ENCODE peak calls at places on chromosomes 1 and 21, in six cellular contexts. One of them, this sample, is unnamed.

GRCh38 chr1:19140465-19140864 is 69.6 kb downstream of the UBR4 start:
- DNase-seq in GM12892: no peak
- DNase-seq in K562: no peak
- DNase-seq in H1: no peak
- DNase-seq in GM12878: no peak
- DNase-seq in HepG2: no peak
- DNase-seq in this sample: no peak

GRCh38 chr1:209375681-209376360 is 207.7 kb upstream of the CAMK1G start:
- DNase-seq in GM12892: no peak
- DNase-seq in K562: no peak
- DNase-seq in H1: no peak
- DNase-seq in GM12878: no peak
- DNase-seq in HepG2: no peak
- DNase-seq in this sample: no peak

GRCh38 chr1:109838838-109839240 is 71.8 kb upstream of the CSF1 start:
- DNase-seq in GM12892: no peak
- DNase-seq in K562: no peak
- DNase-seq in H1: no peak
- DNase-seq in GM12878: no peak
- DNase-seq in HepG2: peak
- DNase-seq in this sample: no peak

GRCh38 chr1:2986549-2987305 is 34.5 kb upstream of the ACTRT2 start:
- DNase-seq in GM12892: no peak
- DNase-seq in K562: no peak
- DNase-seq in H1: no peak
- DNase-seq in GM12878: no peak
- DNase-seq in HepG2: no peak
- DNase-seq in this sample: no peak

GRCh38 chr1:160639652-160640051 is 7.2 kb downstream of the SLAMF1 start:
- DNase-seq in GM12892: no peak
- DNase-seq in K562: no peak
- DNase-seq in H1: no peak
- DNase-seq in GM12878: no peak
- DNase-seq in HepG2: no peak
- DNase-seq in this sample: no peak

GRCh38 chr21:44530903-44531605 is 8.9 kb downstream of the KRTAP10-1 start:
- DNase-seq in GM12892: no peak
- DNase-seq in K562: no peak
- DNase-seq in H1: no peak
- DNase-seq in GM12878: no peak
- DNase-seq in HepG2: no peak
- DNase-seq in this sample: no peak

GRCh38 chr1:44276006-44276405 is 62.7 kb downstream of the DMAP1 start:
- DNase-seq in GM12892: no peak
- DNase-seq in K562: no peak
- DNase-seq in H1: no peak
- DNase-seq in GM12878: no peak
- DNase-seq in HepG2: no peak
- DNase-seq in this sample: no peak

GRCh38 chr1:25031601-25031965 is 101.5 kb upstream of the RUNX3 start:
- DNase-seq in GM12892: no peak
- DNase-seq in K562: no peak
- DNase-seq in H1: no peak
- DNase-seq in GM12878: no peak
- DNase-seq in HepG2: no peak
- DNase-seq in this sample: no peak

GRCh38 chr1:56922070-56922469 is 43.7 kb downstream of the C8B start:
- DNase-seq in GM12892: no peak
- DNase-seq in K562: no peak
- DNase-seq in H1: no peak
- DNase-seq in GM12878: no peak
- DNase-seq in HepG2: no peak
- DNase-seq in this sample: no peak

GRCh38 chr1:218369688-218370511 is 24.8 kb downstream of the TGFB2 start:
- DNase-seq in GM12892: no peak
- DNase-seq in K562: no peak
- DNase-seq in H1: no peak
- DNase-seq in GM12878: no peak
- DNase-seq in HepG2: no peak
- DNase-seq in this sample: no peak

GRCh38 chr1:71834570-71835441 is 447.5 kb downstream of the NEGR1 start:
- DNase-seq in GM12892: no peak
- DNase-seq in K562: no peak
- DNase-seq in H1: no peak
- DNase-seq in GM12878: no peak
- DNase-seq in HepG2: no peak
- DNase-seq in this sample: no peak

GRCh38 chr1:247639381-247639981 is 34.1 kb downstream of the OR2G3 start:
- DNase-seq in GM12892: no peak
- DNase-seq in K562: peak
- DNase-seq in H1: peak
- DNase-seq in GM12878: no peak
- DNase-seq in HepG2: no peak
- DNase-seq in this sample: no peak

GRCh38 chr21:16838330-16838729 is 674.5 kb upstream of the CXADR start:
- DNase-seq in GM12892: no peak
- DNase-seq in K562: no peak
- DNase-seq in H1: no peak
- DNase-seq in GM12878: no peak
- DNase-seq in HepG2: no peak
- DNase-seq in this sample: no peak

GRCh38 chr1:50610563-50610962 is 187.3 kb upstream of the DMRTA2 start:
- DNase-seq in GM12892: no peak
- DNase-seq in K562: no peak
- DNase-seq in H1: no peak
- DNase-seq in GM12878: peak
- DNase-seq in HepG2: no peak
- DNase-seq in this sample: no peak
- TF ChIP-seq TAF1 in GM12892: no peak
- TF ChIP-seq TAF1 in K562: no peak
- TF ChIP-seq TAF1 in H1: no peak
- TF ChIP-seq TAF1 in GM12878: no peak
- TF ChIP-seq TAF1 in HepG2: no peak
- TF ChIP-seq TAF1 in this sample: no peak

GRCh38 chr1:82700476-82700875 is 899.7 kb downstream of the ADGRL2 start:
- DNase-seq in GM12892: no peak
- DNase-seq in K562: no peak
- DNase-seq in H1: no peak
- DNase-seq in GM12878: no peak
- DNase-seq in HepG2: no peak
- DNase-seq in this sample: no peak

GRCh38 chr1:82704966-82705365 is 904.2 kb downstream of the ADGRL2 start:
- DNase-seq in GM12892: no peak
- DNase-seq in K562: no peak
- DNase-seq in H1: no peak
- DNase-seq in GM12878: no peak
- DNase-seq in HepG2: no peak
- DNase-seq in this sample: no peak

GRCh38 chr1:82706741-82707140 is 906.0 kb downstream of the ADGRL2 start:
- DNase-seq in GM12892: no peak
- DNase-seq in K562: no peak
- DNase-seq in H1: no peak
- DNase-seq in GM12878: no peak
- DNase-seq in HepG2: no peak
- DNase-seq in this sample: no peak

GRCh38 chr1:82704393-82704792 is 903.7 kb downstream of the ADGRL2 start:
- DNase-seq in GM12892: no peak
- DNase-seq in K562: no peak
- DNase-seq in H1: no peak
- DNase-seq in GM12878: no peak
- DNase-seq in HepG2: no peak
- DNase-seq in this sample: no peak
- TF ChIP-seq POLR2A in GM12892: no peak
- TF ChIP-seq POLR2A in K562: no peak
- TF ChIP-seq POLR2A in H1: no peak
- TF ChIP-seq POLR2A in GM12878: no peak
- TF ChIP-seq POLR2A in HepG2: no peak
- TF ChIP-seq POLR2A in this sample: no peak

DNA sequence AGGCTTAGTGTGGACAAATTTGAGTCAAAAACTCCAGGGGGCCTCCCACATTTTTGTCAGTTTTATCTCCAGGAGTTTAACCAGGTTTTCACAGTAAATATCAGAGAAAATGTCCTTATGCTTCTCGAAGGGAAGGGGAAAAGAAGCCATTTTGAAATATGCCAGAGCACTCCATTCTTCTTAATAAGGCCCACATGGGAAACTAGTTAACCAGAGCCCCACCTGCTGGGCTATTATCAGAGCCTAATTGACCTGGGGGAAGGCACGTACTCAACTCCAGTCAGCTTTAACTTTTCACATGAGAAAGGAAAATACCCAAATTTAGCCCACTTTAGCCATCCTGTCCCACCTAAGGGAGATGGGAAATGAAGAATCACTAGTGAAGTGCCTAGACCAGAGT is 296.3 kb downstream of the PTBP2 start:
- DNase-seq in GM12892: no peak
- DNase-seq in K562: no peak
- DNase-seq in H1: no peak
- DNase-seq in GM12878: no peak
- DNase-seq in HepG2: peak
- DNase-seq in this sample: no peak
- TF ChIP-seq TAF1 in GM12892: no peak
- TF ChIP-seq TAF1 in K562: no peak
- TF ChIP-seq TAF1 in H1: no peak
- TF ChIP-seq TAF1 in GM12878: no peak
- TF ChIP-seq TAF1 in HepG2: no peak
- TF ChIP-seq TAF1 in this sample: no peak

DNA sequence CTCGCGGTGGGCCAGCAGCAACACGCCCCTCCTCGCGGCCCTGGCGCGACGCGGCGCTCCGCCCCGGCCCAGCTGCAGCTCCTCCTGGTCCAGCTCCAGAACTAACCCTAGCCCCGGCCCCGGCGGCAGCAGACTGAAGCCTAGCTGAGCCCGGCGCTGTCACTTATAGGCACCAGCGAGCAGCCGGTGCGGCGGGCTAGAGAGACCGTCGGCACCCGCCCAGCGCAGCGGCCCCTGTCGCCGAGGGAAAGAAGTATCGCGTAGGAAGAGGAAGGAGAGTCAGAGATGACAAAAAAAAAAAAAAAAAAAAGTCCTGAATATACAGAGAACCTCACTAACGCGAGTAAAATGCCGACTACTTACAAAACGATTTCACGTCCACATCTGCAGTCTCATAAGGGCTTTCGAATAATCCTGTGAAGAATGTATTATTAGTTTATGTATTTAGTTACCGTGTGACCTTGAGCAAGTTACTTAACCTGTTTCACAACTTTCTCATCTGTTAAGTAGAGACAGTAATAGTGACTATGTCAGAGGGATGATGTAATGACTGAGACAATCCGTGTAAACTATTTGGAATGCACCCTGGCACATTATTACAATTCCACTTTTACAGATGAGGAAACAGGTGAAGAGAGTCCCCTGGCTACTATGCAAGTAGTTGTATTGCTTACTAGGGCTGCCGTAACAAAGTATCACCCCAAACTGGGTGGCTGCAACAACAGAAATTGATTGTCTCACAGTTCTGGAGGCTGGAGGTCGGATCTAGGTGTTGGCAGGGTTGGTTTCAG is at the start of gene SLC9A1:
- DNase-seq in GM12892: peak
- DNase-seq in K562: peak
- DNase-seq in H1: peak
- DNase-seq in GM12878: peak
- DNase-seq in HepG2: peak
- DNase-seq in this sample: peak
- TF ChIP-seq POLR2A in GM12892: peak
- TF ChIP-seq POLR2A in K562: peak
- TF ChIP-seq POLR2A in H1: peak
- TF ChIP-seq POLR2A in GM12878: peak
- TF ChIP-seq POLR2A in HepG2: peak
- TF ChIP-seq POLR2A in this sample: peak

DNA sequence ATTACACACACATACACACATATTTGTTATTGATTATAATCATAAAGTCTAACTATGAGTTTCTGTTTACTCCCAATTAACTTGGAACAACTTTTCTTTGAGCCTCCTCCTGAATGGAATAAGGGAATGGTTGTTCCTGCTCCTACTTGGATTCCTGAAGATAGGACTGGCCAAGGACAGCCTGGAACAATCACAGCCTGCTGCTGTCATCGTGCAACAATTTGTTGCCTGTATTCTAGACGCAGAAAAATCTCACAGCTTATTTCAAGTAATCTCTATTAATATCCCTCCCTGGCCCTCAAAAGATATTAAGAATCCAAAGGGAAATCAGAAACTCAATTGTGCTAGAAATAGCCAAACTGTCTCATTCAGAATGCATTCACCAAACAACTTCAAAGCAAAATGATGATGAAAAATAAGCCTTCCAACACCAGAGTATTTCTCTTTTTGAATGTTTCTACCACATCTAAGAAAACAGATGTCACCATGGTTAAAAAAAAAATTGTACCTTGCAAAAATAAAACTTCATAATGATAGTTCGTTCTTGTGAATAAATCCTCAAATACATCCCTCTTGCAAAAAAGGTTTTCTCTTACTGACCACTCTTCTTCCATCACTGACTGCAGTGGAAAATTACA is 30.9 kb downstream of the RCAN1 start:
- DNase-seq in GM12892: no peak
- DNase-seq in K562: no peak
- DNase-seq in H1: no peak
- DNase-seq in GM12878: no peak
- DNase-seq in HepG2: no peak
- DNase-seq in this sample: no peak
- TF ChIP-seq TAF1 in GM12892: no peak
- TF ChIP-seq TAF1 in K562: no peak
- TF ChIP-seq TAF1 in H1: no peak
- TF ChIP-seq TAF1 in GM12878: no peak
- TF ChIP-seq TAF1 in HepG2: no peak
- TF ChIP-seq TAF1 in this sample: no peak

DNA sequence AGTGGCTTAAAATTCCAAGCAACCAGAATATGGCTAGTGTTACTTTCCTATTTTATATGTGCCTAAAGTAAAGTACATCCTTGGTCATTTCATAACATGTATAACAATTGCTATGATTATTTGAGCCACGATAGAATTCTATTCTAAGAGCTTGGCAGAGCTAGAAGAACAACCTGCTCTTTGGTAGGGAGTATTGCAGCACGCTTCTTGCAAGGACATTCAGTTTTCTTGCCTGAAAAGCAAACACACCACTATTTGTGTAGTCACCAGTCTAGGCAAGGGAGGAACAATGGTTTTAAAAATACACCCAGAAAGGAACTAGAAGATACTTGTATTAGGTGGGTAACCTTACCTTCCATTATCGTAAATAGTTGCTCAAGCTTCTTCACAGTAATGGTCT is 51.5 kb downstream of the CNST start:
- DNase-seq in GM12892: no peak
- DNase-seq in K562: no peak
- DNase-seq in H1: no peak
- DNase-seq in GM12878: no peak
- DNase-seq in HepG2: no peak
- DNase-seq in this sample: no peak
- TF ChIP-seq POLR2A in GM12892: no peak
- TF ChIP-seq POLR2A in K562: no peak
- TF ChIP-seq POLR2A in H1: no peak
- TF ChIP-seq POLR2A in GM12878: no peak
- TF ChIP-seq POLR2A in HepG2: no peak
- TF ChIP-seq POLR2A in this sample: no peak

GRCh38 chr1:203521812-203522211 is 27.9 kb downstream of the OPTC start:
- DNase-seq in GM12892: no peak
- DNase-seq in K562: no peak
- DNase-seq in H1: no peak
- DNase-seq in GM12878: no peak
- DNase-seq in HepG2: no peak
- DNase-seq in this sample: no peak
- TF ChIP-seq TAF1 in GM12892: no peak
- TF ChIP-seq TAF1 in K562: no peak
- TF ChIP-seq TAF1 in H1: no peak
- TF ChIP-seq TAF1 in GM12878: no peak
- TF ChIP-seq TAF1 in HepG2: no peak
- TF ChIP-seq TAF1 in this sample: no peak

GRCh38 chr1:169144941-169145626 is 38.6 kb downstream of the ATP1B1 start:
- DNase-seq in GM12892: no peak
- DNase-seq in K562: no peak
- DNase-seq in H1: no peak
- DNase-seq in GM12878: no peak
- DNase-seq in HepG2: peak
- DNase-seq in this sample: no peak
- TF ChIP-seq POLR2A in GM12892: no peak
- TF ChIP-seq POLR2A in K562: no peak
- TF ChIP-seq POLR2A in H1: no peak
- TF ChIP-seq POLR2A in GM12878: no peak
- TF ChIP-seq POLR2A in HepG2: no peak
- TF ChIP-seq POLR2A in this sample: no peak

This sample was measured in GM12891.